ENCODE peak calls at places on chromosome 7, in nine cellular contexts. S, V, M, U, A, K, B, X and N are unnamed samples. For H3K36me3, the result is how much of the 10 kb centered on the place peaks cover.

GRCh38 chr7:82594665-82595064 is 151.1 kb upstream of the CACNA2D1 start:
- DNase-seq in S (no peak), V (no peak), M (no peak), U (no peak), A (no peak), K (peak), B (no peak), X (no peak), N (no peak)

GRCh38 chr7:29309041-29309860 is 114.7 kb downstream of the CHN2 start:
- DNase-seq in S (no peak), V (no peak), M (peak), U (no peak), A (no peak), K (peak), B (no peak), X (no peak), N (no peak)

GRCh38 chr7:21939136-21939857 is 6.4 kb downstream of the CDCA7L start:
- DNase-seq in S (no peak), V (no peak), M (no peak), U (no peak), A (no peak), K (peak), B (no peak), X (no peak), N (no peak)

GRCh38 chr7:28072876-28073514 is 107.6 kb downstream of the JAZF1 start:
- DNase-seq in S (no peak), V (no peak), M (no peak), U (no peak), A (no peak), K (no peak), B (no peak), X (no peak), N (no peak)

GRCh38 chr7:128703605-128704004 is 31.5 kb downstream of the GARIN1A start:
- DNase-seq in S (no peak), V (no peak), M (no peak), U (no peak), A (no peak), K (no peak), B (no peak), X (no peak), N (no peak)

GRCh38 chr7:37541810-37542443 is 93.3 kb upstream of the ELMO1 start:
- DNase-seq in S (no peak), V (peak), M (no peak), U (no peak), A (no peak), K (no peak), B (no peak), X (no peak), N (no peak)

GRCh38 chr7:220151-220841 is 27.9 kb downstream of the FAM20C start:
- DNase-seq in S (no peak), V (no peak), M (peak), U (peak), A (no peak), K (no peak), B (no peak), X (peak), N (no peak)

GRCh38 chr7:93910076-93910994 is 4.0 kb downstream of the GNGT1 start:
- DNase-seq in S (no peak), V (no peak), M (no peak), U (no peak), A (peak), K (peak), B (no peak), X (no peak), N (peak)

GRCh38 chr7:73435471-73436009 is 2.0 kb downstream of the FZD9 start:
- DNase-seq in S (no peak), V (no peak), M (no peak), U (no peak), A (no peak), K (no peak), B (no peak), X (no peak), N (no peak)

GRCh38 chr7:141460781-141461715 is 90.2 kb upstream of the AGK start:
- DNase-seq in S (no peak), V (no peak), M (no peak), U (peak), A (no peak), K (no peak), B (peak), X (no peak), N (no peak)

GRCh38 chr7:128053023-128053422 is 21.8 kb upstream of the LRRC4 start:
- DNase-seq in S (no peak), V (no peak), M (no peak), U (peak), A (no peak), K (peak), B (no peak), X (no peak), N (no peak)

GRCh38 chr7:29194206-29194593 is 375 bp upstream of the CHN2 start:
- DNase-seq in S (peak), V (no peak), M (no peak), U (no peak), A (peak), K (no peak), B (peak), X (no peak), N (no peak)

GRCh38 chr7:150322114-150322832 is 882 bp upstream of the LRRC61 start:
- DNase-seq in S (no peak), V (no peak), M (peak), U (peak), A (no peak), K (no peak), B (no peak), X (no peak), N (peak)

GRCh38 chr7:99876491-99876890 is 342 bp downstream of the OR2AE1 start:
- DNase-seq in S (no peak), V (no peak), M (no peak), U (peak), A (no peak), K (no peak), B (no peak), X (no peak), N (no peak)

GRCh38 chr7:35993663-35994622 is 159.1 kb upstream of the EEPD1 start:
- DNase-seq in S (no peak), V (no peak), M (peak), U (no peak), A (no peak), K (no peak), B (no peak), X (no peak), N (no peak)

GRCh38 chr7:24574365-24574764 is 1.1 kb downstream of the PALS2 start:
- DNase-seq in S (no peak), V (no peak), M (no peak), U (peak), A (no peak), K (no peak), B (no peak), X (no peak), N (no peak)

GRCh38 chr7:82789883-82790609 is 346.5 kb upstream of the CACNA2D1 start:
- DNase-seq in S (no peak), V (no peak), M (no peak), U (no peak), A (no peak), K (no peak), B (no peak), X (no peak), N (no peak)

GRCh38 chr7:55127622-55128081 is 108.8 kb downstream of the EGFR start:
- DNase-seq in S (no peak), V (peak), M (no peak), U (no peak), A (no peak), K (peak), B (no peak), X (no peak), N (no peak)

GRCh38 chr7:129831424-129832058 is 121.2 kb downstream of the UBE2H start:
- DNase-seq in S (no peak), V (no peak), M (peak), U (peak), A (peak), K (peak), B (no peak), X (no peak), N (no peak)

GRCh38 chr7:2260820-2261219 is 18.8 kb downstream of the NUDT1 start:
- DNase-seq in S (peak), V (no peak), M (no peak), U (no peak), A (no peak), K (no peak), B (no peak), X (no peak), N (no peak)

DNA sequence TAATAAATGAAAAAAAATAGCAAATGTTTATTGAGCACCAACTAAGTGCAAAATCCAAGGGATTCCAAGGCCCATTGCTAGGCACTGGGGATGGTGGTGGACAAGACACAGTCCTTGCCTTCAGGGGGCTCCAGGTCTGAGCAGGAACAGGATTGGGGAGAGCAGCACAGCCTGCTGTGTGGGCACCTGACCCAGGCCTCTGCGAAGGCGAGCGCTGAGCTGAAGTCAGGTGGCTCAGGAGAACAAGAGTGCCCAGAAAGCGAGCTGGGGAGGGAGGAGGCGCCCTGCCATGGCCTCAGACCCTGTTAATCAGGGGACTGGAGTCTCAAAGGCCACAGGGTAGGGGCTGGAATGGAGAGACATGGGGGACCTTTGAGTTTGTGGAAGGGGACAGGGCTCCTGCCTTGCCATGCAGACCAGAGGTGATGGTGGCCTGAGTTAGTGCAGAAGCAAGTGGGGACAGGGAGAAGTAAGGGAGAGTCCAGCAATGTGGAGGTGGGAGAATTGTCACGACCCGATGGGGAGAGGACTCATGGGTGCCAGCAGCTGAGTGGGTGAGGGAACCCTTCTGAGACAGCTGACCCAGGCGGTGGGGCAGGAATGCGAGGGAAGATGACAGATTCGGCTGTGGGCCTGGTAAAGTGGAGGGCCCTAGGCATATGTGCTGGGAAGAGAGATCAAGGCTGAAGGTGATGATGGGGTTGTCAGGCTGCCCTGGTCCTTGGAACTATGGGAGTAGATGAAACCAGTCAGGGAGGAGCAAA is 4.1 kb upstream of the ORAI2 start:
- DNase-seq in S (no peak), V (no peak), M (no peak), U (no peak), A (no peak), K (no peak), B (no peak), X (no peak), N (no peak)
- TF ChIP-seq POLR2A in S (no peak), V (no peak), M (no peak), U (no peak), A (no peak), K (no peak), B (no peak), X (no peak), N (no peak)

GRCh38 chr7:108576110-108576509 is 6.4 kb downstream of the DNAJB9 start:
- DNase-seq in S (no peak), V (no peak), M (no peak), U (no peak), A (no peak), K (no peak), B (no peak), X (no peak), N (no peak)
- H3K36me3 ChIP-seq in S (under half), V (under half), M (under half), U (under half), A (under half), K (under half), B (under half), X (under half), N (under half)

GRCh38 chr7:96624954-96625353 is 84.7 kb downstream of the SEM1 start:
- DNase-seq in S (no peak), V (no peak), M (no peak), U (no peak), A (no peak), K (no peak), B (no peak), X (no peak), N (no peak)
- TF ChIP-seq POLR2A in S (no peak), V (no peak), M (no peak), U (no peak), A (no peak), K (no peak), B (no peak), X (no peak), N (no peak)

GRCh38 chr7:155306677-155307470 is 9.2 kb downstream of the INSIG1 start:
- DNase-seq in S (peak), V (no peak), M (no peak), U (no peak), A (no peak), K (no peak), B (no peak), X (no peak), N (peak)
- H3K36me3 ChIP-seq in S (under half), V (under half), M (under half), U (half or more), A (under half), K (half or more), B (under half), X (half or more), N (under half)

GRCh38 chr7:105444342-105444938 is 55.7 kb upstream of the SRPK2 start:
- DNase-seq in S (no peak), V (no peak), M (no peak), U (no peak), A (no peak), K (no peak), B (no peak), X (no peak), N (no peak)
- TF ChIP-seq POLR2A in S (no peak), V (no peak), M (no peak), U (no peak), A (no peak), K (no peak), B (no peak), X (no peak), N (no peak)